ENCODE peak calls at places on chromosomes 13 and 19, in nine cellular contexts. One of them, this sample, is unnamed.

GRCh38 chr19:14616310-14616870 is 33.5 kb downstream of the CLEC17A start:
- DNase-seq in psoas muscle: no peak
- DNase-seq in colonic mucosa: no peak
- DNase-seq in tibial nerve: no peak
- DNase-seq in spleen: no peak
- DNase-seq in left lung: no peak
- DNase-seq in naive thymus-derived CD4-positive, alpha-beta T cell: no peak
- DNase-seq in heart right ventricle: no peak
- DNase-seq in upper lobe of right lung: peak; percentile 48
- DNase-seq in this sample: no peak

GRCh38 chr19:44777715-44778347 is at the start of gene CBLC:
- DNase-seq in psoas muscle: no peak
- DNase-seq in upper lobe of right lung: peak; percentile 89
- DNase-seq in left lung: peak; percentile 66
- DNase-seq in colonic mucosa: peak; percentile 95
- DNase-seq in spleen: no peak
- DNase-seq in tibial nerve: no peak
- DNase-seq in heart right ventricle: no peak
- DNase-seq in naive thymus-derived CD4-positive, alpha-beta T cell: no peak
- DNase-seq in this sample: no peak

GRCh38 chr13:75826391-75826790 is 190.3 kb downstream of the LMO7 start:
- DNase-seq in spleen: no peak
- DNase-seq in upper lobe of right lung: no peak
- DNase-seq in heart right ventricle: no peak
- DNase-seq in tibial nerve: no peak
- DNase-seq in colonic mucosa: no peak
- DNase-seq in naive thymus-derived CD4-positive, alpha-beta T cell: no peak
- DNase-seq in psoas muscle: no peak
- DNase-seq in left lung: no peak
- DNase-seq in this sample: no peak

GRCh38 chr19:12757544-12758274 is 6.1 kb downstream of the BEST2 start:
- DNase-seq in spleen: peak; percentile 92
- DNase-seq in left lung: peak; percentile 70
- DNase-seq in upper lobe of right lung: peak; percentile 86
- DNase-seq in heart right ventricle: peak; percentile 60
- DNase-seq in psoas muscle: peak; percentile 85
- DNase-seq in tibial nerve: no peak
- DNase-seq in colonic mucosa: peak; percentile 67
- DNase-seq in naive thymus-derived CD4-positive, alpha-beta T cell: no peak
- DNase-seq in this sample: peak; percentile 88

GRCh38 chr13:41137951-41138350 is 5.3 kb upstream of the KBTBD6 start:
- DNase-seq in psoas muscle: no peak
- DNase-seq in left lung: no peak
- DNase-seq in colonic mucosa: no peak
- DNase-seq in spleen: no peak
- DNase-seq in tibial nerve: no peak
- DNase-seq in upper lobe of right lung: no peak
- DNase-seq in heart right ventricle: no peak
- DNase-seq in naive thymus-derived CD4-positive, alpha-beta T cell: no peak
- DNase-seq in this sample: no peak

GRCh38 chr13:43664700-43665191 is 122.0 kb downstream of the ENOX1 start:
- DNase-seq in psoas muscle: no peak
- DNase-seq in upper lobe of right lung: no peak
- DNase-seq in tibial nerve: no peak
- DNase-seq in heart right ventricle: no peak
- DNase-seq in spleen: no peak
- DNase-seq in left lung: no peak
- DNase-seq in naive thymus-derived CD4-positive, alpha-beta T cell: no peak
- DNase-seq in colonic mucosa: peak; percentile 60
- DNase-seq in this sample: peak; percentile 88

GRCh38 chr13:30720470-30720869 is 14.9 kb upstream of the ALOX5AP start:
- DNase-seq in psoas muscle: no peak
- DNase-seq in left lung: no peak
- DNase-seq in heart right ventricle: no peak
- DNase-seq in colonic mucosa: no peak
- DNase-seq in upper lobe of right lung: no peak
- DNase-seq in tibial nerve: no peak
- DNase-seq in spleen: no peak
- DNase-seq in naive thymus-derived CD4-positive, alpha-beta T cell: no peak
- DNase-seq in this sample: no peak

GRCh38 chr13:111479412-111479811 is 159.0 kb downstream of the TEX29 start:
- DNase-seq in heart right ventricle: no peak
- DNase-seq in psoas muscle: peak; percentile 20
- DNase-seq in colonic mucosa: no peak
- DNase-seq in left lung: no peak
- DNase-seq in spleen: no peak
- DNase-seq in upper lobe of right lung: peak; percentile 22
- DNase-seq in naive thymus-derived CD4-positive, alpha-beta T cell: no peak
- DNase-seq in tibial nerve: no peak
- DNase-seq in this sample: no peak

GRCh38 chr19:41263042-41263849 is 926 bp upstream of the HNRNPUL1 start:
- DNase-seq in psoas muscle: peak; percentile 86
- DNase-seq in heart right ventricle: peak; percentile 70
- DNase-seq in spleen: peak; percentile 93
- DNase-seq in colonic mucosa: peak; percentile 79
- DNase-seq in naive thymus-derived CD4-positive, alpha-beta T cell: peak; percentile 97
- DNase-seq in tibial nerve: peak; percentile 68
- DNase-seq in upper lobe of right lung: peak; percentile 83
- DNase-seq in left lung: peak; percentile 76
- DNase-seq in this sample: peak; percentile 50

GRCh38 chr19:58474291-58474996 is 1.7 kb upstream of the ZNF446 start:
- DNase-seq in colonic mucosa: no peak
- DNase-seq in psoas muscle: no peak
- DNase-seq in heart right ventricle: no peak
- DNase-seq in upper lobe of right lung: no peak
- DNase-seq in naive thymus-derived CD4-positive, alpha-beta T cell: no peak
- DNase-seq in spleen: no peak
- DNase-seq in tibial nerve: no peak
- DNase-seq in left lung: no peak
- DNase-seq in this sample: no peak

GRCh38 chr13:110006304-110006703 is 219.9 kb upstream of the IRS2 start:
- DNase-seq in upper lobe of right lung: no peak
- DNase-seq in tibial nerve: no peak
- DNase-seq in naive thymus-derived CD4-positive, alpha-beta T cell: no peak
- DNase-seq in spleen: no peak
- DNase-seq in heart right ventricle: no peak
- DNase-seq in colonic mucosa: no peak
- DNase-seq in left lung: no peak
- DNase-seq in psoas muscle: no peak
- DNase-seq in this sample: no peak

GRCh38 chr19:11225172-11225571 is 14.2 kb upstream of the ANGPTL8 start:
- DNase-seq in psoas muscle: peak; percentile 67
- DNase-seq in heart right ventricle: no peak
- DNase-seq in left lung: no peak
- DNase-seq in naive thymus-derived CD4-positive, alpha-beta T cell: no peak
- DNase-seq in upper lobe of right lung: no peak
- DNase-seq in spleen: no peak
- DNase-seq in tibial nerve: no peak
- DNase-seq in colonic mucosa: no peak
- DNase-seq in this sample: no peak
- H3K27ac ChIP-seq in psoas muscle: no peak overlapping the region
- H3K27ac ChIP-seq in heart right ventricle: no peak overlapping the region
- H3K27ac ChIP-seq in left lung: no peak overlapping the region
- H3K27ac ChIP-seq in naive thymus-derived CD4-positive, alpha-beta T cell: no peak overlapping the region
- H3K27ac ChIP-seq in upper lobe of right lung: no peak overlapping the region
- H3K27ac ChIP-seq in spleen: no peak overlapping the region
- H3K27ac ChIP-seq in tibial nerve: no peak overlapping the region
- H3K27ac ChIP-seq in colonic mucosa: no peak overlapping the region
- H3K27ac ChIP-seq in this sample: no peak overlapping the region

GRCh38 chr19:30780032-30780431 is 407.8 kb downstream of the ZNF536 start:
- DNase-seq in tibial nerve: no peak
- DNase-seq in heart right ventricle: no peak
- DNase-seq in naive thymus-derived CD4-positive, alpha-beta T cell: no peak
- DNase-seq in upper lobe of right lung: no peak
- DNase-seq in spleen: no peak
- DNase-seq in colonic mucosa: no peak
- DNase-seq in left lung: no peak
- DNase-seq in psoas muscle: no peak
- DNase-seq in this sample: no peak

GRCh38 chr19:30783212-30783611 is 411.0 kb downstream of the ZNF536 start:
- DNase-seq in upper lobe of right lung: no peak
- DNase-seq in psoas muscle: no peak
- DNase-seq in left lung: no peak
- DNase-seq in colonic mucosa: no peak
- DNase-seq in spleen: no peak
- DNase-seq in naive thymus-derived CD4-positive, alpha-beta T cell: no peak
- DNase-seq in heart right ventricle: no peak
- DNase-seq in tibial nerve: no peak
- DNase-seq in this sample: no peak

GRCh38 chr19:30781047-30781446 is 408.9 kb downstream of the ZNF536 start:
- DNase-seq in heart right ventricle: no peak
- DNase-seq in psoas muscle: no peak
- DNase-seq in upper lobe of right lung: no peak
- DNase-seq in left lung: no peak
- DNase-seq in naive thymus-derived CD4-positive, alpha-beta T cell: no peak
- DNase-seq in tibial nerve: no peak
- DNase-seq in colonic mucosa: no peak
- DNase-seq in spleen: no peak
- DNase-seq in this sample: no peak

GRCh38 chr19:30780456-30780855 is 408.3 kb downstream of the ZNF536 start:
- DNase-seq in colonic mucosa: no peak
- DNase-seq in spleen: no peak
- DNase-seq in tibial nerve: no peak
- DNase-seq in psoas muscle: no peak
- DNase-seq in heart right ventricle: no peak
- DNase-seq in left lung: no peak
- DNase-seq in upper lobe of right lung: no peak
- DNase-seq in naive thymus-derived CD4-positive, alpha-beta T cell: no peak
- DNase-seq in this sample: no peak

DNA sequence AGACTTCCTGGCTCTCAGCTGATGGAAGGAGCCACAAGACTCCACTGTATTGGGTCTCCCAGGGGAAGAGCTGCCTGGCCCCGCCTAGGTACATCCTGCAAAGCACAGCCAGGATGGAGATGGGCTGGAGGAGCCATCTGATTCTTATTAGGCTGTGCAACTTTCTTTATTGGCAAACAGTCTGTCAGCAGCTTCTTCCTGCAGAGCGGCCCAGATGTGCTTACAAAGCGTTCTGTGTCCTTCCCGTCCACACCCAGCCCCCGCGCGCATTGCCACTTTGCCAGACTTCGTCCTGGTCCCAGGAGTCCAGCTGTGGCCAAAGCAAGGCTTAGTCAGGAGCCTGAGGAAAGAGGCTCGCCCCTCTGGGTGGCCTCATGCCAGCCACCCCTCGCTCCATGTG is 409.3 kb downstream of the ZNF536 start:
- DNase-seq in upper lobe of right lung: no peak
- DNase-seq in naive thymus-derived CD4-positive, alpha-beta T cell: no peak
- DNase-seq in left lung: no peak
- DNase-seq in colonic mucosa: no peak
- DNase-seq in tibial nerve: no peak
- DNase-seq in spleen: no peak
- DNase-seq in psoas muscle: peak; percentile 75
- DNase-seq in heart right ventricle: no peak
- DNase-seq in this sample: no peak
- H3K4me3 ChIP-seq in upper lobe of right lung: no peak overlapping the region
- H3K4me3 ChIP-seq in naive thymus-derived CD4-positive, alpha-beta T cell: no peak overlapping the region
- H3K4me3 ChIP-seq in left lung: no peak overlapping the region
- H3K4me3 ChIP-seq in colonic mucosa: no peak overlapping the region
- H3K4me3 ChIP-seq in tibial nerve: no peak overlapping the region
- H3K4me3 ChIP-seq in spleen: no peak overlapping the region
- H3K4me3 ChIP-seq in psoas muscle: no peak overlapping the region
- H3K4me3 ChIP-seq in heart right ventricle: no peak overlapping the region
- H3K4me3 ChIP-seq in this sample: no peak overlapping the region

DNA sequence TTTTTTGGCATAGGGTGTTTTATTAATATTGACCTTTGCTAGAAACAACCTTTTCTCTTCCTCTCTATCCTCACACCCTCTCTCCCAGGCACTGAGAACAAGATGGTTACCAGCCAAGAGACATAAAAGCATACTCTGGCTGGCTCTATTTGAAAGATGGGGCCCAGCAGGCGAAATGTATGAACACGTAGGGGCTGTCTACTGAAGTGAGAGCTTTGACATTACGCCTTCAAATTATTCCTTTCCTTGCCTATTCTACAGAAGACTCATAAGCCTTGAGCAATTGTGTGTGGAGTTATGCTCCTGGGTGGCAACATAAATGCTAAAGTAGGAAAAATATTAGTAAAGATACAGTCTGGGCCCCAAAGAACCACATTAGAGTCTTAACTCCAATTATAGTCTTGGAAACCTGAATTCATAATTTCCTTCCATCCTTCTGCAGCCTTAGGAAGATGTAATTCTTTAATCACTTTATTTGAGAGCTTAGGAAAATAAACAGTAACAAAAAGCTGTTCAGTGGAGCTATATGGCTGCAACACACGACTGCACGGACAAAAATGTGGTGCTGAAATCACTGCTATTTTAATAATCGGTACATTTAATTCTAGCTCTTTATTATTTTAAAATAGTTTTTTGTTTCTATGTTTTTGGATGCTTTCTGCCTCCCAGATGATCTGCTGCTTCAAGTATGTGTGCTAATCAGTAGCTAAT is 122.3 kb upstream of the RNF113B start:
- DNase-seq in colonic mucosa: no peak
- DNase-seq in psoas muscle: no peak
- DNase-seq in naive thymus-derived CD4-positive, alpha-beta T cell: no peak
- DNase-seq in spleen: no peak
- DNase-seq in left lung: no peak
- DNase-seq in heart right ventricle: no peak
- DNase-seq in upper lobe of right lung: no peak
- DNase-seq in tibial nerve: no peak
- DNase-seq in this sample: no peak
- H3K27ac ChIP-seq in colonic mucosa: no peak overlapping the region
- H3K27ac ChIP-seq in psoas muscle: no peak overlapping the region
- H3K27ac ChIP-seq in naive thymus-derived CD4-positive, alpha-beta T cell: no peak overlapping the region
- H3K27ac ChIP-seq in spleen: no peak overlapping the region
- H3K27ac ChIP-seq in left lung: no peak overlapping the region
- H3K27ac ChIP-seq in heart right ventricle: no peak overlapping the region
- H3K27ac ChIP-seq in upper lobe of right lung: no peak overlapping the region
- H3K27ac ChIP-seq in tibial nerve: no peak overlapping the region
- H3K27ac ChIP-seq in this sample: no peak overlapping the region

GRCh38 chr13:97226788-97227627 is 4.9 kb downstream of the MBNL2 start:
- DNase-seq in colonic mucosa: peak; percentile 74
- DNase-seq in spleen: no peak
- DNase-seq in left lung: no peak
- DNase-seq in naive thymus-derived CD4-positive, alpha-beta T cell: no peak
- DNase-seq in psoas muscle: no peak
- DNase-seq in tibial nerve: no peak
- DNase-seq in upper lobe of right lung: no peak
- DNase-seq in heart right ventricle: no peak
- DNase-seq in this sample: no peak

GRCh38 chr13:97224544-97225324 is 2.6 kb downstream of the MBNL2 start:
- DNase-seq in colonic mucosa: peak; percentile 62
- DNase-seq in naive thymus-derived CD4-positive, alpha-beta T cell: peak; percentile 56
- DNase-seq in left lung: no peak
- DNase-seq in spleen: no peak
- DNase-seq in upper lobe of right lung: no peak
- DNase-seq in heart right ventricle: no peak
- DNase-seq in tibial nerve: peak; percentile 40
- DNase-seq in psoas muscle: no peak
- DNase-seq in this sample: no peak

GRCh38 chr13:97226013-97226412 is 3.9 kb downstream of the MBNL2 start:
- DNase-seq in spleen: no peak
- DNase-seq in heart right ventricle: no peak
- DNase-seq in naive thymus-derived CD4-positive, alpha-beta T cell: no peak
- DNase-seq in colonic mucosa: no peak
- DNase-seq in tibial nerve: no peak
- DNase-seq in psoas muscle: no peak
- DNase-seq in upper lobe of right lung: no peak
- DNase-seq in left lung: no peak
- DNase-seq in this sample: no peak

GRCh38 chr13:97223711-97224461 is 1.8 kb downstream of the MBNL2 start:
- DNase-seq in spleen: peak; percentile 80
- DNase-seq in left lung: peak; percentile 59
- DNase-seq in upper lobe of right lung: no peak
- DNase-seq in naive thymus-derived CD4-positive, alpha-beta T cell: no peak
- DNase-seq in colonic mucosa: peak; percentile 71
- DNase-seq in tibial nerve: peak; percentile 81
- DNase-seq in heart right ventricle: peak; percentile 71
- DNase-seq in psoas muscle: peak; percentile 56
- DNase-seq in this sample: peak; percentile 60

GRCh38 chr13:97225533-97225932 is 3.4 kb downstream of the MBNL2 start:
- DNase-seq in colonic mucosa: no peak
- DNase-seq in upper lobe of right lung: no peak
- DNase-seq in psoas muscle: no peak
- DNase-seq in left lung: no peak
- DNase-seq in tibial nerve: no peak
- DNase-seq in spleen: no peak
- DNase-seq in naive thymus-derived CD4-positive, alpha-beta T cell: no peak
- DNase-seq in heart right ventricle: no peak
- DNase-seq in this sample: no peak
- H3K4me3 ChIP-seq in colonic mucosa: no peak overlapping the region
- H3K4me3 ChIP-seq in upper lobe of right lung: peak overlapping the region; percentile 68
- H3K4me3 ChIP-seq in psoas muscle: peak overlapping the region; percentile 83
- H3K4me3 ChIP-seq in left lung: peak overlapping the region; percentile 53
- H3K4me3 ChIP-seq in tibial nerve: peak overlapping the region; percentile 37
- H3K4me3 ChIP-seq in spleen: peak overlapping the region; percentile 58
- H3K4me3 ChIP-seq in naive thymus-derived CD4-positive, alpha-beta T cell: peak overlapping the region; percentile 80
- H3K4me3 ChIP-seq in heart right ventricle: peak overlapping the region; percentile 54
- H3K4me3 ChIP-seq in this sample: no peak overlapping the region